ENCODE peak calls at places on chromosome 17, in seven cellular contexts. V is M059J, Q is GM13976, W is erythroblast, C is transverse colon, T is T-helper 1 cell, S is testis. H is an unnamed sample.
A peak's percentile ranks its signal among the peaks of the same experiment; 100 is the strongest.

GRCh38 chr17:78144146-78144719 is 2.0 kb upstream of the C17orf99 start:
- DNase-seq in V (peak; percentile 87), C (peak; percentile 87), W (peak; percentile 80), Q (no peak), S (peak; percentile 86), T (no peak), H (no peak)

GRCh38 chr17:37844158-37844976 is 79.8 kb upstream of the TBC1D3K start:
- DNase-seq in C (peak; percentile 66), S (peak; percentile 34), V (no peak), W (peak; percentile 59), T (no peak), Q (peak; percentile 86), H (peak; percentile 56)

GRCh38 chr17:39740357-39741111 is 2.8 kb downstream of the GRB7 start:
- DNase-seq in V (peak; percentile 86), S (peak; percentile 34), Q (no peak), C (peak; percentile 60), T (no peak), W (no peak), H (no peak)

GRCh38 chr17:72117748-72118587 is 2.9 kb upstream of the SOX9 start:
- DNase-seq in W (no peak), C (peak; percentile 29), S (peak; percentile 44), V (no peak), T (no peak), Q (no peak), H (no peak)

GRCh38 chr17:58779446-58779845 is 23.8 kb downstream of the PPM1E start:
- DNase-seq in T (no peak), Q (no peak), S (no peak), W (no peak), V (no peak), C (no peak), H (no peak)

GRCh38 chr17:43134774-43135453 is 9.8 kb upstream of the BRCA1 start:
- DNase-seq in C (no peak), T (no peak), W (no peak), Q (no peak), V (no peak), S (no peak), H (no peak)

GRCh38 chr17:30337393-30337999 is 3.6 kb upstream of the TMIGD1 start:
- DNase-seq in C (no peak), Q (no peak), S (no peak), W (no peak), V (peak; percentile 53), T (no peak), H (no peak)

GRCh38 chr17:51629232-51629631 is 368.9 kb downstream of the UTP18 start:
- DNase-seq in T (no peak), W (no peak), S (no peak), V (no peak), Q (no peak), C (no peak), H (no peak)

GRCh38 chr17:49741009-49741691 is 22.8 kb downstream of the FAM117A start:
- DNase-seq in C (no peak), S (no peak), V (peak; percentile 12), T (no peak), Q (peak; percentile 59), W (no peak), H (no peak)

GRCh38 chr17:49836111-49837030 is 11.5 kb downstream of the TAC4 start:
- DNase-seq in C (no peak), T (no peak), W (no peak), V (peak; percentile 71), S (no peak), Q (no peak), H (no peak)

GRCh38 chr17:20059728-20060188 is 50.6 kb downstream of the SPECC1 start:
- DNase-seq in Q (peak; percentile 41), W (peak; percentile 55), C (no peak), S (no peak), V (peak; percentile 84), T (no peak), H (no peak)

GRCh38 chr17:75856062-75856681 is 1.0 kb upstream of the WBP2 start:
- DNase-seq in T (no peak), Q (no peak), S (peak; percentile 61), W (peak; percentile 48), C (peak; percentile 51), V (peak; percentile 28), H (no peak)

GRCh38 chr17:28675980-28676379 is 14.0 kb downstream of the SUPT6H start:
- DNase-seq in Q (no peak), V (peak; percentile 25), S (no peak), W (no peak), T (no peak), C (peak; percentile 27), H (no peak)

GRCh38 chr17:35499548-35499947 is 37.9 kb downstream of the SLFN12L start:
- DNase-seq in V (no peak), W (no peak), Q (no peak), S (no peak), C (no peak), T (no peak), H (no peak)

GRCh38 chr17:15884731-15885130 is 60.2 kb upstream of the ADORA2B start:
- DNase-seq in C (no peak), W (no peak), S (no peak), T (no peak), Q (no peak), V (peak; percentile 71), H (no peak)

GRCh38 chr17:50186661-50187402 is 14.6 kb downstream of the COL1A1 start:
- DNase-seq in W (no peak), T (no peak), C (no peak), V (no peak), S (no peak), Q (no peak), H (no peak)

GRCh38 chr17:81868674-81869220 is 2.4 kb downstream of the ARHGDIA start:
- DNase-seq in Q (no peak), C (peak; percentile 43), V (peak; percentile 73), W (peak; percentile 32), T (no peak), S (no peak), H (no peak)

GRCh38 chr17:73358668-73359067 is 46.9 kb upstream of the CDC42EP4 start:
- DNase-seq in W (no peak), C (no peak), T (no peak), S (no peak), Q (no peak), V (no peak), H (no peak)

GRCh38 chr17:19766016-19766415 is 17.9 kb upstream of the ALDH3A1 start:
- DNase-seq in Q (peak; percentile 10), V (no peak), S (no peak), W (no peak), C (no peak), T (no peak), H (no peak)

GRCh38 chr17:77320046-77320445 is 179.3 kb downstream of the SEC14L1 start:
- DNase-seq in Q (no peak), C (peak; percentile 32), T (no peak), V (no peak), S (no peak), W (no peak), H (no peak)

GRCh38 chr17:75418523-75419050 is 13.1 kb upstream of the GRB2 start:
- DNase-seq in S (no peak), Q (no peak), W (no peak), C (no peak), V (no peak), T (no peak), H (no peak)

GRCh38 chr17:14209215-14209614 is 27.4 kb downstream of the CDRT15 start:
- DNase-seq in W (peak; percentile 85), C (no peak), V (no peak), S (no peak), T (no peak), Q (no peak), H (no peak)

GRCh38 chr17:59666235-59666634 is 41.0 kb downstream of the PTRH2 start:
- DNase-seq in C (peak; percentile 42), V (peak; percentile 39), Q (no peak), W (no peak), S (no peak), T (no peak), H (no peak)

GRCh38 chr17:2250140-2251095 is 53.2 kb downstream of the SMG6 start:
- DNase-seq in V (no peak), Q (no peak), C (no peak), W (no peak), S (no peak), T (no peak), H (no peak)

GRCh38 chr17:50830298-50830697 is 5.1 kb upstream of the WFIKKN2 start:
- DNase-seq in W (no peak), S (no peak), Q (no peak), T (no peak), V (no peak), C (no peak), H (no peak)

GRCh38 chr17:60158751-60159478 is 9.1 kb downstream of the CA4 start:
- DNase-seq in W (no peak), S (no peak), T (no peak), C (no peak), Q (peak; percentile 26), V (no peak), H (no peak)

GRCh38 chr17:32958418-32958817 is 30.5 kb downstream of the TMEM98 start:
- DNase-seq in V (no peak), Q (no peak), W (no peak), T (no peak), C (no peak), S (no peak), H (no peak)

GRCh38 chr17:37170881-37171460 is 204.8 kb upstream of the C17orf78 start:
- DNase-seq in V (no peak), C (no peak), Q (no peak), S (no peak), W (no peak), T (no peak), H (no peak)

GRCh38 chr17:42518755-42519545 is 17.1 kb upstream of the NAGLU start:
- DNase-seq in S (peak; percentile 69), C (peak; percentile 91), Q (no peak), V (peak; percentile 81), W (peak; percentile 97), T (no peak), H (no peak)

H was measured in activated T-helper 2 cell treated with anti-CD3 and anti-CD28 coated beads, Interferon-gamma antibody, Interleukin-2, Interleukin-4, amounts not matched to agents 10 μg/mL and 5 μg/mL and 100 μg/mL, durations not matched to agents 14 hours and 24 hours and 36 hours.